ENCODE peak calls at places on chromosomes 11 and 22, in six cellular contexts. V, K, I, W, N and R are unnamed samples.

GRCh38 chr11:62497132-62497915 is 49.3 kb downstream of the AHNAK start:
- DNase-seq in V (peak), K (peak), I (no peak), W (no peak), N (peak), R (peak)

GRCh38 chr11:13927496-13927895 is 35.0 kb upstream of the SPON1 start:
- DNase-seq in V (no peak), K (no peak), I (no peak), W (no peak), N (no peak), R (no peak)

GRCh38 chr11:16357776-16358175 is 1.4 kb upstream of the SOX6 start:
- DNase-seq in V (no peak), K (no peak), I (no peak), W (no peak), N (no peak), R (no peak)

GRCh38 chr11:119618208-119618909 is 110.6 kb downstream of the NECTIN1 start:
- DNase-seq in V (peak), K (peak), I (no peak), W (no peak), N (no peak), R (no peak)

GRCh38 chr11:119262668-119263351 is 54.1 kb downstream of the MCAM start:
- DNase-seq in V (no peak), K (peak), I (no peak), W (no peak), N (peak), R (no peak)

GRCh38 chr22:19634206-19634536 is 80.1 kb upstream of the SEPTIN5 start:
- DNase-seq in V (no peak), K (no peak), I (no peak), W (no peak), N (no peak), R (no peak)

GRCh38 chr11:76693791-76694190 is 23.2 kb upstream of the LRRC32 start:
- DNase-seq in V (no peak), K (no peak), I (no peak), W (no peak), N (no peak), R (no peak)

GRCh38 chr11:84398017-84398626 is 1112.0 kb upstream of the CCDC90B start:
- DNase-seq in V (no peak), K (no peak), I (no peak), W (no peak), N (peak), R (no peak)

GRCh38 chr22:31945971-31946680 is 1.8 kb downstream of the YWHAH start:
- DNase-seq in V (no peak), K (peak), I (no peak), W (no peak), N (no peak), R (no peak)

GRCh38 chr22:17870408-17870807 is 96.1 kb upstream of the BID start:
- DNase-seq in V (no peak), K (no peak), I (no peak), W (no peak), N (no peak), R (no peak)